ENCODE peak calls at places on chromosomes 5 and 9, in eight cellular contexts. D, A, S, H, C, O, M and U are unnamed samples.

GRCh38 chr5:317086-317811 is 4.3 kb upstream of the AHRR start:
- DNase-seq in D (peak; percentile 48), C (no peak), O (no peak), H (peak; percentile 14), M (no peak), A (peak; percentile 69), S (peak; percentile 23), U (peak; percentile 92)

GRCh38 chr5:168713051-168713450 is 133.9 kb upstream of the PANK3 start:
- DNase-seq in D (no peak), O (no peak), C (no peak), S (no peak), H (no peak), M (no peak), A (no peak), U (no peak)

GRCh38 chr5:57410374-57411320 is 72.0 kb downstream of the ACTBL2 start:
- DNase-seq in S (no peak), D (no peak), H (no peak), O (no peak), A (no peak), C (no peak), M (no peak), U (no peak)

GRCh38 chr5:5699062-5699461 is 276.6 kb downstream of the ICE1 start:
- DNase-seq in O (no peak), M (no peak), H (no peak), D (no peak), S (no peak), A (no peak), C (no peak), U (no peak)

GRCh38 chr9:112002847-112003457 is 106.3 kb downstream of the UGCG start:
- DNase-seq in M (no peak), S (no peak), D (no peak), H (no peak), C (no peak), A (no peak), O (no peak), U (no peak)

GRCh38 chr5:177405805-177406204 is 3.6 kb downstream of the F12 start:
- DNase-seq in D (no peak), S (no peak), C (no peak), A (no peak), M (no peak), H (peak; percentile 64), O (no peak), U (no peak)

GRCh38 chr9:70113403-70114022 is 69.9 kb downstream of the MAMDC2 start:
- DNase-seq in H (no peak), S (peak; percentile 47), C (peak; percentile 46), M (no peak), A (no peak), O (no peak), D (peak; percentile 39), U (peak; percentile 60)

GRCh38 chr5:94646758-94647157 is 28.3 kb downstream of the SLF1 start:
- DNase-seq in C (no peak), H (no peak), S (no peak), M (no peak), D (no peak), A (no peak), O (no peak), U (no peak)

GRCh38 chr5:135191084-135191826 is 157.2 kb upstream of the PITX1 start:
- DNase-seq in C (peak; percentile 82), O (peak; percentile 29), D (peak; percentile 89), A (peak; percentile 7), M (no peak), H (peak; percentile 67), S (peak; percentile 60), U (peak; percentile 92)

GRCh38 chr5:122924719-122925395 is 79.4 kb downstream of the SNX24 start:
- DNase-seq in A (no peak), O (no peak), H (no peak), S (no peak), D (no peak), M (no peak), C (no peak), U (no peak)

GRCh38 chr9:74642376-74642775 is 145.2 kb downstream of the RORB start:
- DNase-seq in O (no peak), H (no peak), D (no peak), C (no peak), M (no peak), S (no peak), A (no peak), U (no peak)

GRCh38 chr9:75488082-75488713 is 399.9 kb downstream of the OSTF1 start:
- DNase-seq in A (no peak), O (no peak), M (no peak), S (no peak), H (no peak), C (no peak), D (no peak), U (no peak)

GRCh38 chr5:123545506-123545905 is 33.5 kb downstream of the CSNK1G3 start:
- DNase-seq in H (no peak), A (no peak), C (no peak), O (no peak), M (no peak), S (no peak), D (peak; percentile 38), U (no peak)

GRCh38 chr5:26487553-26487952 is 550.8 kb downstream of the CDH9 start:
- DNase-seq in C (no peak), O (no peak), D (no peak), M (no peak), H (no peak), A (no peak), S (no peak), U (no peak)

GRCh38 chr5:139630855-139631254 is 17.3 kb upstream of the CXXC5 start:
- DNase-seq in O (no peak), D (no peak), H (no peak), A (no peak), C (no peak), S (no peak), M (no peak), U (no peak)

GRCh38 chr9:115923903-115924668 is 229.5 kb upstream of the PAPPA start:
- DNase-seq in D (no peak), S (no peak), M (peak; percentile 92), O (no peak), H (no peak), A (no peak), C (no peak), U (no peak)

GRCh38 chr9:107723015-107723414 is 233.4 kb upstream of the KLF4 start:
- DNase-seq in M (no peak), D (no peak), C (no peak), A (no peak), O (no peak), H (no peak), S (no peak), U (no peak)

GRCh38 chr5:32092938-32093812 is 80.9 kb downstream of the GOLPH3 start:
- DNase-seq in A (peak; percentile 44), D (peak; percentile 76), O (peak; percentile 17), C (peak; percentile 63), H (peak; percentile 9), M (peak; percentile 25), S (peak; percentile 47), U (peak; percentile 72)

GRCh38 chr5:173789031-173789920 is 98.9 kb upstream of the CPEB4 start:
- DNase-seq in A (peak; percentile 26), O (no peak), M (no peak), D (peak; percentile 35), C (peak; percentile 25), H (no peak), S (no peak), U (peak; percentile 98)

GRCh38 chr5:35656721-35657120 is 39.1 kb downstream of the SPEF2 start:
- DNase-seq in S (no peak), D (no peak), M (no peak), H (no peak), A (no peak), O (no peak), C (no peak), U (no peak)

GRCh38 chr5:61933787-61934626 is 372.0 kb upstream of the KIF2A start:
- DNase-seq in A (peak; percentile 15), S (peak; percentile 28), D (peak; percentile 39), C (peak; percentile 58), M (no peak), O (no peak), H (no peak), U (peak; percentile 51)

GRCh38 chr5:14145356-14146334 is 2.5 kb downstream of the TRIO start:
- DNase-seq in M (no peak), A (no peak), H (no peak), C (no peak), O (no peak), D (no peak), S (no peak), U (no peak)

GRCh38 chr5:112554089-112554977 is 135.3 kb upstream of the EPB41L4A start:
- DNase-seq in S (no peak), H (no peak), A (no peak), C (no peak), O (no peak), M (no peak), D (no peak), U (no peak)

GRCh38 chr5:11777096-11777495 is 127.2 kb downstream of the CTNND2 start:
- DNase-seq in D (no peak), C (no peak), H (no peak), M (no peak), A (no peak), S (no peak), O (no peak), U (no peak)

GRCh38 chr5:124365491-124365890 is 380.9 kb downstream of the ZNF608 start:
- DNase-seq in S (no peak), M (no peak), C (no peak), A (no peak), H (no peak), O (no peak), D (no peak), U (peak; percentile 74)

GRCh38 chr5:14211818-14212799 is 69.0 kb downstream of the TRIO start:
- DNase-seq in D (no peak), S (no peak), M (no peak), C (no peak), H (peak; percentile 49), O (no peak), A (no peak), U (no peak)

GRCh38 chr9:75734802-75735201 is 155.7 kb upstream of the PCSK5 start:
- DNase-seq in D (no peak), H (no peak), M (no peak), A (no peak), C (no peak), O (no peak), S (no peak), U (no peak)

GRCh38 chr5:147485046-147485445 is 24.8 kb downstream of the DPYSL3 start:
- DNase-seq in S (no peak), A (no peak), O (no peak), M (peak; percentile 60), C (no peak), D (no peak), H (no peak), U (no peak)

GRCh38 chr9:36148652-36149051 is 12.1 kb downstream of the GLIPR2 start:
- DNase-seq in S (no peak), O (peak; percentile 57), A (peak; percentile 80), H (no peak), M (peak; percentile 90), C (peak; percentile 84), D (peak; percentile 18), U (peak; percentile 87)

GRCh38 chr5:1375871-1376850 is 31.3 kb upstream of the CLPTM1L start:
- DNase-seq in H (no peak), D (peak; percentile 27), O (no peak), C (no peak), S (no peak), M (no peak), A (no peak), U (no peak)

GRCh38 chr5:38780950-38781349 is 64.9 kb upstream of the OSMR start:
- DNase-seq in C (peak; percentile 53), A (no peak), D (peak; percentile 21), H (no peak), S (no peak), O (no peak), M (peak; percentile 36), U (peak; percentile 1)